ENCODE peak calls at places on chromosomes 16 and 17, in five cellular contexts. G is GM12878, P is K562, Z is IMR-90, R is SK-N-SH. J is an unnamed sample.

GRCh38 chr17:28371245-28372202 is at the start of gene SARM1:
- DNase-seq in G (peak; percentile 63), P (peak; percentile 94), Z (peak; percentile 85), R (peak; percentile 98), J (peak; percentile 95)

GRCh38 chr17:43832168-43832975 is 574 bp downstream of the MPP3 start:
- DNase-seq in G (no peak), P (no peak), Z (peak; percentile 69), R (peak; percentile 90), J (peak; percentile 92)

GRCh38 chr16:57304169-57305061 is 19.9 kb upstream of the PLLP start:
- DNase-seq in G (peak; percentile 40), P (no peak), Z (peak; percentile 55), R (no peak), J (peak; percentile 63)

GRCh38 chr17:41147531-41148204 is 2.0 kb downstream of the KRTAP4-5 start:
- DNase-seq in G (no peak), P (no peak), Z (no peak), R (no peak), J (no peak)

GRCh38 chr17:28394717-28395116 is 11.3 kb downstream of the SLC46A1 start:
- DNase-seq in G (no peak), P (no peak), Z (peak; percentile 64), R (no peak), J (no peak)

GRCh38 chr16:82936941-82937551 is 310.3 kb downstream of the CDH13 start:
- DNase-seq in G (no peak), P (no peak), Z (peak; percentile 87), R (no peak), J (no peak)

GRCh38 chr16:5467552-5467951 is 370.0 kb upstream of the EEF2KMT start:
- DNase-seq in G (no peak), P (no peak), Z (no peak), R (no peak), J (no peak)

GRCh38 chr16:1771072-1771863 is at the start of gene NME3:
- DNase-seq in G (no peak), P (peak; percentile 73), Z (peak; percentile 56), R (peak; percentile 92), J (peak; percentile 76)

GRCh38 chr16:57722651-57723050 is 12.9 kb upstream of the KATNB1 start:
- DNase-seq in G (no peak), P (no peak), Z (no peak), R (no peak), J (no peak)

GRCh38 chr17:80751070-80751459 is 206.4 kb downstream of the RPTOR start:
- DNase-seq in G (no peak), P (no peak), Z (peak; percentile 16), R (no peak), J (no peak)

GRCh38 chr16:87322360-87322759 is 5.2 kb upstream of the C16orf95 start:
- DNase-seq in G (no peak), P (no peak), Z (no peak), R (no peak), J (no peak)

GRCh38 chr16:89062389-89063345 is 31.0 kb upstream of the ACSF3 start:
- DNase-seq in G (no peak), P (no peak), Z (no peak), R (no peak), J (no peak)

GRCh38 chr17:22704674-22705073 is 1012.4 kb downstream of the KCNJ18 start:
- DNase-seq in G (no peak), P (no peak), Z (no peak), R (no peak), J (peak; percentile 40)

GRCh38 chr17:80762076-80762475 is 217.4 kb downstream of the RPTOR start:
- DNase-seq in G (no peak), P (no peak), Z (no peak), R (no peak), J (no peak)

GRCh38 chr16:4604401-4604800 is 10.3 kb downstream of the UBALD1 start:
- DNase-seq in G (no peak), P (peak; percentile 13), Z (no peak), R (peak; percentile 35), J (no peak)

GRCh38 chr16:47278571-47278970 is 134.8 kb upstream of the NETO2 start:
- DNase-seq in G (no peak), P (no peak), Z (no peak), R (peak; percentile 5), J (no peak)

GRCh38 chr16:47276522-47276921 is 132.8 kb upstream of the NETO2 start:
- DNase-seq in G (no peak), P (no peak), Z (no peak), R (no peak), J (no peak)
- TF ChIP-seq RCOR1 in G (no peak), P (no peak), Z (no peak), R (no peak), J (no peak)

GRCh38 chr16:86298166-86299131 is 211.9 kb upstream of the FOXF1 start:
- DNase-seq in G (no peak), P (no peak), Z (peak; percentile 88), R (no peak), J (no peak)

GRCh38 chr16:86294535-86294934 is 215.8 kb upstream of the FOXF1 start:
- DNase-seq in G (no peak), P (no peak), Z (peak; percentile 98), R (no peak), J (no peak)

GRCh38 chr16:86296263-86296662 is 214.1 kb upstream of the FOXF1 start:
- DNase-seq in G (no peak), P (no peak), Z (no peak), R (no peak), J (no peak)

GRCh38 chr16:86299882-86300490 is 210.3 kb upstream of the FOXF1 start:
- DNase-seq in G (no peak), P (no peak), Z (no peak), R (no peak), J (no peak)

DNA sequence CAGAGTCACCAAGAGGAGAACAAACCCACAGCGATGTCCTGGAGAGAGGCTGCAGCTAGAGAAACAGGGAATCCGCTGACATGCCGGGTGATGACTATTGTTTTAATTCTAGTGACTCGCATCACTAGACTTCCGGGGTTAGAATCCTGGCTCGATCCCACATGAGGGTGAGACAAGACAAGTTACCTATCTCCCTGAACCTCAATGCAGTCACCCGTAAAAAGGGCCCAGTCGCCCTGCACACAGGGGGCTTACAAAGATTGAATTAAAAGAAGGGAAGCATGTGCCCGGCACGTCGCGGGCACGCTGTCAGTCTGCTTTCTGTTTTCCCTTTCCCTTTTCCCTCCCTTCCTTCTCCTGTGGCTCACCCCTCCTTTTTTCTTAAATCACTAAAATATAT is 212.9 kb upstream of the FOXF1 start:
- DNase-seq in G (no peak), P (no peak), Z (peak; percentile 74), R (no peak), J (no peak)
- TF ChIP-seq SMC3 in G (no peak), P (no peak), Z (no peak), R (no peak), J (no peak)

GRCh38 chr17:74599531-74599939 is 7.5 kb upstream of the CD300LD start:
- DNase-seq in G (no peak), P (no peak), Z (no peak), R (peak; percentile 68), J (no peak)
- TF ChIP-seq RCOR1 in G (no peak), P (no peak), Z (no peak), R (no peak), J (no peak)

DNA sequence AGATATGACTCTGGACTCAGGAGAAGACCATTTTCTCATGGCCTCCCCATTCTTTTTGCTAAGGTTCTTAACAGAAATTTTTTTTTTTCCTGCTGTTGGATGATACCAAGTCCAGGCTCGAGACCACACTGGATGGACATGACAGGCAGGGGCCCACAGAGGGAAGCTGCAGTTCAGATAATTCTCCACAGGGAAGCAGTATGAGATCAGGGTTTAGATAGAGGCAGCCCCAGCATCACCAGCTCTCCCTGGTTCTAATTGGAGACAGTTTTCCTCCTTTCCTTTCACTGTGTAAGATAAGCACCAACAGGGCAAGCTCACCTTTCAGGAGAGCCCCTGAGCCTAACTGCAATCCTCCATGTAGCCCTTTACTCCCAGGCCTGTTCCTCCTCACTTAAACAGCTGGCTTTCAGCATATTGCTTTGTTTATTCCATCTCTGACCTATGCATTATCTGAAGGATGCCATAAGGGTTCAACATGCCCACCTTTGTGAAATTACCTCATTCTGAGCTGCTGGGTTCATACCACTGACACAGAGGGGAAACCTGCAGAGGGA is 108.1 kb downstream of the SNX11 start:
- DNase-seq in G (no peak), P (peak; percentile 58), Z (peak; percentile 28), R (peak; percentile 26), J (peak; percentile 80)
- TF ChIP-seq SMC3 in G (peak; percentile 20), P (peak; percentile 86), Z (peak; percentile 34), R (peak; percentile 30), J (peak; percentile 88)

DNA sequence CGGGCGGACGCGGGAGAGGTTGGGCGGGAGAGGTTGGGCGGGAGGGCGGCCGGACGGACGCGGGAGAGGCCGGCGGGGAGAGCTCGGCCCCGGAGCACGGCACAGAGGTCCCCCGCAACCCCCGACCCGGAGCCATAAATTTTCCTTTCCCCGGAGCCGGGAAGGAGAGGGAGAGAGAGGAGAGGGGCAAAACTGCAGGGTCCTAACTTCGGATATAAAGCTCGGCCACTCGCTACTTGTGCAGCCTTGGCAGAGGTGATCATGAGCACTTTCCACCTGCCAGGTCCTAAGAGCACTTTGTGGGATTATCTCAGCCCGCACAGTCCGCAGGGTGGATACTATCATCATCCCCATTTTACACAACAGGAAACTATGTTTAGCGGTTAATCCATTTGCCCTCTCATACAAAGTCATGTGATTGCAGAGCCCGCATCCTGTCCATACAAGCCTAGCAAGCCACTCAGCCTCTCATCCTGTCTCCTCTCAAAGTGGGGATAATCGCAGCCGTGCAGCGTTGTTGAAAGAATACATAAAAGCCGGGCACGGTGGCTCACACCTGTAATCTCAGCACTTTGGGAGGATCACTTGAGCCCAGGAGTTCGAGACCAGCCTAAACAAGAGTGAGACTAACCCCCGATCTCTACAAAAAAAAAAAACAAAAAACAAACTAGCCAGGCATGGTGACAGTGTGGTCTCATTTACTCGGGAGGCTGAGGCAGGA is 780 bp upstream of the DCAKD start:
- DNase-seq in G (no peak), P (peak; percentile 73), Z (no peak), R (peak; percentile 65), J (no peak)
- TF ChIP-seq RCOR1 in G (no peak), P (no peak), Z (no peak), R (no peak), J (no peak)

GRCh38 chr16:84563316-84563715 is 54.6 kb downstream of the COTL1 start:
- DNase-seq in G (no peak), P (no peak), Z (no peak), R (no peak), J (no peak)

GRCh38 chr16:84560269-84560668 is 55.8 kb upstream of the MEAK7 start:
- DNase-seq in G (no peak), P (no peak), Z (no peak), R (no peak), J (no peak)

GRCh38 chr16:84561291-84561690 is 56.6 kb downstream of the COTL1 start:
- DNase-seq in G (no peak), P (no peak), Z (no peak), R (no peak), J (no peak)

GRCh38 chr16:84563776-84564420 is 54.0 kb downstream of the COTL1 start:
- DNase-seq in G (no peak), P (no peak), Z (no peak), R (no peak), J (no peak)

GRCh38 chr16:84562174-84562815 is 55.6 kb downstream of the COTL1 start:
- DNase-seq in G (peak; percentile 64), P (no peak), Z (no peak), R (no peak), J (no peak)
- TF ChIP-seq SMC3 in G (no peak), P (no peak), Z (no peak), R (no peak), J (no peak)